ENCODE peak calls at places on chromosomes 4 and X, in six cellular contexts. V is mesothelial cell of epicardium, E is Kasumi-1, P is heart left ventricle, L is ELR, O is Calu3. Y is an unnamed sample.

GRCh38 chrX:44536198-44536597 is 6.5 kb downstream of the FUNDC1 start:
- DNase-seq in V (no peak), E (no peak), P (no peak), L (no peak), O (no peak), Y (no peak)

GRCh38 chrX:121161501-121161933 is 114.1 kb downstream of the GLUD2 start:
- DNase-seq in V (no peak), E (no peak), P (no peak), L (no peak), O (no peak), Y (no peak)

GRCh38 chr4:8381814-8382581 is 58.5 kb downstream of the ACOX3 start:
- DNase-seq in V (no peak), E (no peak), P (peak; percentile 24), L (no peak), O (no peak), Y (no peak)

GRCh38 chrX:139691843-139692505 is 16.0 kb downstream of the MCF2 start:
- DNase-seq in V (no peak), E (no peak), P (no peak), L (peak; percentile 4), O (peak; percentile 17), Y (no peak)

GRCh38 chr4:145619639-145619996 is 433 bp downstream of the MMAA start:
- DNase-seq in V (no peak), E (peak; percentile 79), P (peak; percentile 41), L (peak; percentile 56), O (peak; percentile 74), Y (no peak)

GRCh38 chrX:11953615-11954014 is 184.7 kb upstream of the FRMPD4 start:
- DNase-seq in V (no peak), E (no peak), P (no peak), L (peak; percentile 93), O (peak; percentile 49), Y (no peak)

GRCh38 chr4:73528171-73528570 is 46.6 kb downstream of the AFM start:
- DNase-seq in V (no peak), E (no peak), P (no peak), L (no peak), O (no peak), Y (no peak)

GRCh38 chr4:88858752-88859151 is 161.1 kb upstream of the NAP1L5 start:
- DNase-seq in V (no peak), E (peak; percentile 88), P (no peak), L (no peak), O (no peak), Y (peak; percentile 71)

GRCh38 chr4:174408841-174409552 is 113.3 kb downstream of the HPGD start:
- DNase-seq in V (no peak), E (no peak), P (no peak), L (no peak), O (no peak), Y (no peak)

GRCh38 chr4:31230579-31230978 is 510.4 kb downstream of the PCDH7 start:
- DNase-seq in V (no peak), E (no peak), P (no peak), L (no peak), O (no peak), Y (no peak)

GRCh38 chrX:2701600-2701999 is 10.5 kb downstream of the CD99 start:
- DNase-seq in V (no peak), E (no peak), P (peak; percentile 50), L (no peak), O (no peak), Y (no peak)